ENCODE peak calls at places on chromosome 7, in five cellular contexts. A is fibroblast of the aortic adventitia, W is uterus, I is HFF-Myc, M is ovary. Z is an unnamed sample.

GRCh38 chr7:108103566-108104298 is 26.4 kb downstream of the LAMB4 start:
- DNase-seq in I (no peak), M (no peak), W (no peak), A (peak; percentile 48), Z (no peak)

GRCh38 chr7:151440799-151441443 is 980 bp upstream of the CRYGN start:
- DNase-seq in W (peak; percentile 55), A (no peak), M (peak; percentile 37), I (no peak), Z (no peak)

GRCh38 chr7:115676707-115677106 is 353.9 kb downstream of the TFEC start:
- DNase-seq in W (no peak), A (no peak), I (no peak), M (no peak), Z (no peak)

GRCh38 chr7:93185303-93186027 is 37.3 kb upstream of the SAMD9L start:
- DNase-seq in A (peak; percentile 53), W (no peak), M (no peak), I (no peak), Z (no peak)

GRCh38 chr7:145105561-145105960 is 269.7 kb upstream of the TPK1 start:
- DNase-seq in M (no peak), W (no peak), A (no peak), I (no peak), Z (no peak)

GRCh38 chr7:98913026-98913425 is 34.7 kb downstream of the TRRAP start:
- DNase-seq in W (no peak), I (no peak), M (no peak), A (no peak), Z (no peak)

GRCh38 chr7:91913612-91914011 is 27.1 kb upstream of the AKAP9 start:
- DNase-seq in I (no peak), A (peak; percentile 96), W (no peak), M (no peak), Z (no peak)

GRCh38 chr7:17779381-17779780 is 160.9 kb downstream of the SNX13 start:
- DNase-seq in M (no peak), W (no peak), A (no peak), I (no peak), Z (no peak)

GRCh38 chr7:149027560-149028345 is 552 bp downstream of the PDIA4 start:
- DNase-seq in I (no peak), W (no peak), M (no peak), A (peak; percentile 51), Z (no peak)

GRCh38 chr7:28630350-28630749 is 218.0 kb downstream of the CREB5 start:
- DNase-seq in A (peak; percentile 56), I (peak; percentile 49), M (no peak), W (no peak), Z (peak; percentile 16)

GRCh38 chr7:47361746-47362215 is 220.1 kb downstream of the TNS3 start:
- DNase-seq in M (no peak), A (peak; percentile 97), I (peak; percentile 49), W (peak; percentile 10), Z (peak; percentile 60)

GRCh38 chr7:143387156-143387975 is 6.2 kb downstream of the ZYX start:
- DNase-seq in I (no peak), A (no peak), M (no peak), W (no peak), Z (no peak)
- TF ChIP-seq CTCF in I (peak; percentile 17), A (no peak), M (no peak), W (no peak), Z (no peak)

DNA sequence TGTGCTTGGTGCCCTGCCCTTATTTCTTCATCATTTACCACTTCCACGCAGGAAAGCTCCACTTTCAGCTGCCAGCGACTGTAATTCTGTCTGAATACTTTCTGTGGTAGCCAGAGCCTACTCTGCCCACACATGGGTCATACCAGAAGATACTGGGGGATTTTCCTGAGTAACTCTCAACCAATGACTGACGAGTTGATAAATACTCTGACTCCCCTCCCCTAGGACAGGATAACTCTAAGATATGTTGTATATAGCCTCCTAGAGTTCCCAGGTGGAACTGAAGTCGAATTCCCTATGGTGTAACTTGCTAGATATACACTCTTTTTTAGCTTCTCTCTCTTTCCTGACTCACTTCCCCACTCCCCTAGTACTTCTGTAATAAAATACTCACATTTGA is 29.8 kb downstream of the SEM1 start:
- DNase-seq in M (no peak), A (no peak), W (no peak), I (no peak), Z (no peak)
- TF ChIP-seq CTCF in M (no peak), A (no peak), W (no peak), I (no peak), Z (no peak)

GRCh38 chr7:23022258-23022745 is 8.4 kb upstream of the HYCC1 start:
- DNase-seq in M (no peak), A (peak; percentile 91), I (peak; percentile 75), W (peak; percentile 25), Z (peak; percentile 49)
- TF ChIP-seq CTCF in M (no peak), A (no peak), I (no peak), W (no peak), Z (no peak)

GRCh38 chr7:72476608-72477305 is 64.6 kb upstream of the CALN1 start:
- DNase-seq in A (no peak), I (no peak), M (no peak), W (no peak), Z (no peak)
- TF ChIP-seq CTCF in A (no peak), I (no peak), M (no peak), W (no peak), Z (no peak)

GRCh38 chr7:101996131-101996691 is 178.8 kb downstream of the CUX1 start:
- DNase-seq in M (no peak), A (no peak), W (no peak), I (no peak), Z (no peak)
- TF ChIP-seq CTCF in M (no peak), A (no peak), W (no peak), I (no peak), Z (no peak)

GRCh38 chr7:143382126-143382790 is 1.1 kb downstream of the ZYX start:
- DNase-seq in I (no peak), W (no peak), A (no peak), M (no peak), Z (no peak)

GRCh38 chr7:143379607-143380263 is 1.4 kb upstream of the ZYX start:
- DNase-seq in M (no peak), I (no peak), W (no peak), A (no peak), Z (no peak)

GRCh38 chr7:143381427-143382125 is 431 bp downstream of the ZYX start:
- DNase-seq in M (peak; percentile 92), A (peak; percentile 82), W (peak; percentile 94), I (no peak), Z (peak; percentile 75)

GRCh38 chr7:143380646-143381426 is at the start of gene ZYX:
- DNase-seq in I (no peak), M (peak; percentile 96), W (peak; percentile 97), A (peak; percentile 93), Z (peak; percentile 89)

GRCh38 chr7:143380264-143380645 is 890 bp upstream of the ZYX start:
- DNase-seq in M (peak; percentile 84), I (peak; percentile 72), A (peak; percentile 90), W (peak; percentile 92), Z (peak; percentile 76)
- TF ChIP-seq CTCF in M (peak; percentile 89), I (peak; percentile 85), A (peak; percentile 84), W (peak; percentile 92), Z (peak; percentile 83)

DNA sequence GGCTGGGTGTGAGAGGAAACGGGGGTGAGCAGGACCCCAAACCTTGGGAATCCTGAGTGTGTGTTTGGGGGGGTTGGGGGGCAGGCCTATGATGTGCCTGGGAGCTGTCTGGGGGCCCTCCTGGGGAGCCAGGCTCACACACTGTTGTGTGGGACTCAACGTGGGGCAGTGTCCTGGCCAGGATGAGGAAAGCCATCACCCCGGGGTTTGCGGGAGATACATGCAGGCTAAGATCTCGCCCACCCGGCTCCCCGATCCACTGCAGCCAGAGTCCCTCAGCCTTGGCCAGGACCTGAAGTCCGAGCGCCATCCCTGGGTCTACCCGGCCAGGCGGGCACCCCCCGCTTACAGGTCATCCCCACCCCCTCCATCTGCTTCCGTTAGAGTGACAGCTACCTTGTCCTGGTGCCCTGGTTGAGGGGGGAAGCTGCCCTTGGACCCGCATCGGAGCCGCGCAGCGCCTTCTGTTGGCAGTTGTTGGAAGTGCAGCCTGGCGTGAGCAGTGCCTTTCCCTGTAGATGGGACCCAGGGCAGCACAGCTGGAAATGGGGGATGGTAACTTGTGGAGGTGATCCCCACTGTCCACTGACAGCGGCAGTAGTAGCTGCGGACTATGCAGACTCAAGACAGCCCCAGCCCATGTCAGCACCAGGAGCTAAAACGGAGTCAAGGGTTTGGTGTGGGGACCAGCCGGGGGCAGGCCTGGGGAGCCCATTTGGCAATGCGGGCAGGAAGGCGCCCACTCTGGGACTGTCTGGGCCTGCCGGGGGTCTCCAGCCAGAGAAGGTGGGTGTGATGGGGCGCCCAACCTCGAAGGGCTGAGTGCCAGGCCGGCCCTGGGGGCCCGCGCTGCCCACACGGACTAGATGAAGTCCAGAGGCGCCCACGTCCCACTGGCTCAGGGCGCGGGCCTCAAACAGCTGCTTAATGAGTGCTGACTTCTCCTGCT is 885.6 kb upstream of the ZNF722 start:
- DNase-seq in M (no peak), W (no peak), A (no peak), I (no peak), Z (no peak)
- TF ChIP-seq CTCF in M (no peak), W (no peak), A (no peak), I (no peak), Z (no peak)